ENCODE peak calls at places on chromosomes 13 and 19, in six cellular contexts. T, G, M, S, I and V are unnamed samples.

GRCh38 chr13:21685485-21686064 is 14.7 kb downstream of the FGF9 start:
- DNase-seq in T (no peak), S (no peak), M (no peak), G (no peak), I (no peak), V (no peak)

GRCh38 chr19:4524808-4525562 is 6.7 kb upstream of the PLIN4 start:
- DNase-seq in I (peak), T (no peak), G (no peak), S (peak), M (peak), V (peak)

GRCh38 chr19:35008891-35009341 is 8.8 kb downstream of the GRAMD1A start:
- DNase-seq in T (no peak), S (no peak), M (no peak), I (no peak), G (no peak), V (no peak)

GRCh38 chr19:14078406-14078805 is 5.8 kb downstream of the MISP3 start:
- DNase-seq in S (no peak), G (no peak), T (no peak), I (no peak), M (no peak), V (no peak)

GRCh38 chr13:95233026-95233635 is 68.1 kb downstream of the ABCC4 start:
- DNase-seq in M (no peak), T (no peak), S (no peak), I (no peak), G (no peak), V (no peak)

GRCh38 chr19:43934055-43934984 is 762 bp downstream of the ZNF45 start:
- DNase-seq in M (peak), G (no peak), S (peak), I (no peak), T (peak), V (no peak)

GRCh38 chr19:35231956-35232746 is 3.6 kb upstream of the FAM187B start:
- DNase-seq in S (no peak), T (no peak), M (no peak), I (no peak), G (no peak), V (no peak)

GRCh38 chr13:75123428-75123827 is 358.5 kb downstream of the TBC1D4 start:
- DNase-seq in I (no peak), G (no peak), S (no peak), M (no peak), T (no peak), V (no peak)

GRCh38 chr13:77891041-77891440 is 27.6 kb downstream of the EDNRB start:
- DNase-seq in T (no peak), S (no peak), I (no peak), M (no peak), G (no peak), V (no peak)

GRCh38 chr19:38057954-38058690 is 151.1 kb downstream of the SIPA1L3 start:
- DNase-seq in T (no peak), S (peak), M (no peak), G (peak), I (peak), V (no peak)

GRCh38 chr13:83057119-83057518 is 825.2 kb downstream of the SLITRK1 start:
- DNase-seq in I (no peak), S (peak), G (no peak), M (no peak), T (peak), V (no peak)

GRCh38 chr13:36979361-36980040 is 19.6 kb downstream of the ALG5 start:
- DNase-seq in S (no peak), T (peak), G (no peak), M (no peak), I (no peak), V (no peak)

GRCh38 chr13:93859666-93860065 is 619.8 kb downstream of the DCT start:
- DNase-seq in M (no peak), S (no peak), I (no peak), G (no peak), T (peak), V (no peak)

GRCh38 chr19:21496876-21497275 is 8.5 kb upstream of the ZNF429 start:
- DNase-seq in T (no peak), S (no peak), M (no peak), I (no peak), G (no peak), V (no peak)

GRCh38 chr19:6735181-6735891 is 2.0 kb downstream of the GPR108 start:
- DNase-seq in I (peak), M (no peak), S (no peak), T (no peak), G (no peak), V (no peak)

GRCh38 chr19:51688665-51689571 is 4.2 kb upstream of the SPACA6 start:
- DNase-seq in I (peak), S (peak), T (peak), G (peak), M (peak), V (no peak)

GRCh38 chr13:92802776-92803175 is 423.8 kb upstream of the GPC6 start:
- DNase-seq in M (no peak), S (peak), G (no peak), T (peak), I (no peak), V (no peak)

GRCh38 chr19:48926909-48927308 is 6.6 kb upstream of the DHDH start:
- DNase-seq in G (no peak), T (peak), I (no peak), S (peak), M (no peak), V (no peak)

GRCh38 chr19:12792048-12792852 is 964 bp downstream of the JUNB start:
- DNase-seq in S (peak), G (peak), M (peak), T (no peak), I (peak), V (peak)

GRCh38 chr13:22061371-22061805 is 390.5 kb downstream of the FGF9 start:
- DNase-seq in T (no peak), S (no peak), M (no peak), I (peak), G (no peak), V (no peak)

GRCh38 chr19:2254052-2254872 is 2.0 kb downstream of the JSRP1 start:
- DNase-seq in G (peak), T (peak), M (peak), I (peak), S (no peak), V (no peak)

GRCh38 chr19:43786665-43787064 is 5.9 kb upstream of the KCNN4 start:
- DNase-seq in M (no peak), G (no peak), S (no peak), I (no peak), T (no peak), V (no peak)

GRCh38 chr19:44341794-44342193 is 14.7 kb downstream of the ZNF112 start:
- DNase-seq in I (no peak), M (no peak), G (no peak), T (no peak), S (no peak), V (no peak)

GRCh38 chr13:85074543-85075313 is 724.5 kb downstream of the SLITRK6 start:
- DNase-seq in M (no peak), T (no peak), I (no peak), G (no peak), S (peak), V (no peak)
- H3K4me3 ChIP-seq in M (no peak), T (no peak), I (no peak), G (no peak), S (no peak), V (no peak)

GRCh38 chr13:46103037-46103436 is 1.8 kb downstream of the CPB2 start:
- DNase-seq in S (no peak), I (no peak), G (no peak), T (no peak), M (no peak), V (no peak)

GRCh38 chr13:46101488-46102289 is 3.1 kb downstream of the CPB2 start:
- DNase-seq in M (no peak), G (no peak), I (no peak), S (no peak), T (no peak), V (no peak)

GRCh38 chr13:46101002-46101401 is 3.8 kb downstream of the CPB2 start:
- DNase-seq in T (no peak), S (no peak), G (no peak), I (no peak), M (no peak), V (no peak)

GRCh38 chr13:46106839-46107371 is 2.1 kb upstream of the CPB2 start:
- DNase-seq in G (no peak), I (no peak), S (no peak), T (no peak), M (no peak), V (no peak)

GRCh38 chr13:46104868-46105267 is at the start of gene CPB2:
- DNase-seq in M (no peak), S (no peak), T (no peak), G (peak), I (no peak), V (no peak)
- H3K9ac ChIP-seq in M (no peak), S (no peak), T (no peak), G (peak), I (no peak), V (no peak)

DNA sequence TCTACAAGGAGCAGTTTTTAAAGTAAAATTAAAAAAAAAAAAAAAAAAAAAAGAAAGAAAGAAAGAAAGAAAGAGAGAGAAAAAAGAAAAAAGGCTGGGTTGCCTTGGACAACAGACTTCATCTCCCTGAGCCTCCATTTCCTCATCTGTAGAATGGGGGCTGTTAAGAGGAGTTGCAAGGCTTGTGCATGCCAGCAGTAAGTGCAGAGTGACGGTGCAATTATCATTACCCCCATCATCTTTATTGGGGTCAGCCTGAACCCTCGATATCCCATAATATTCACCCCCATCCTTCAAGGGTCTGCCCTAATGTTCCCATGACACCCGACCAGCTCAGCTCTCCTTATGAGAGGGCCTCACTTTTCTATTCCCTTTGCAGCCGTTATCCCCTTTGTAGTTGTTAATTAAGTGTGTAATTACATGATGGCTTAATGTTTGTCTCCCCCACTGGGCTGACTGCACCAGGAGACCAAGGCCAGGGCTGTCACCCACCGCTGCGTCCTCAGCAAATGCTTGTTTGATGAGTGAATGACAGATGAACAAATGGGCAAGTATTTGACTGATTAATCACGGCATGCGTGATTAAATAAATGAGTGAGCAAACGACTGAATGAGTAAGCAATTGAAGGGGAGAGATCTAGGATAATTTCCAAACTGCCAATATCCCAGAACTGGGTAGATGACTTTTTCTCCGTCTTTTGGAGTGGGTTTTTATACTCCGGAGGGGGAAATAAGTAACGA is 10.1 kb downstream of the FOSB start:
- DNase-seq in I (no peak), S (peak), G (no peak), T (no peak), M (peak), V (no peak)
- TF ChIP-seq CTCF in I (no peak), S (peak), G (no peak), T (no peak), M (no peak), V (no peak)

GRCh38 chr19:46492841-46493235 is 2.8 kb downstream of the PNMA8B start:
- DNase-seq in M (peak), I (peak), T (no peak), S (no peak), G (no peak), V (no peak)
- H3K4me3 ChIP-seq in M (peak), I (no peak), T (no peak), S (no peak), G (no peak), V (no peak)

GRCh38 chr13:99970761-99971575 is 599 bp downstream of the ZIC5 start:
- DNase-seq in M (peak), S (no peak), G (no peak), T (no peak), I (peak), V (no peak)

GRCh38 chr13:99973163-99973785 is 1.7 kb upstream of the ZIC5 start:
- DNase-seq in I (peak), M (no peak), G (no peak), S (no peak), T (no peak), V (no peak)

GRCh38 chr13:99971576-99972189 is at the start of gene ZIC5:
- DNase-seq in S (no peak), I (peak), G (no peak), M (peak), T (no peak), V (no peak)

GRCh38 chr13:99973786-99974185 is 2.2 kb upstream of the ZIC5 start:
- DNase-seq in M (no peak), T (no peak), S (no peak), G (no peak), I (peak), V (no peak)

GRCh38 chr13:99972190-99972731 is 694 bp upstream of the ZIC5 start:
- DNase-seq in T (no peak), S (no peak), G (no peak), M (peak), I (peak), V (no peak)
- H3K9ac ChIP-seq in T (no peak), S (no peak), G (no peak), M (no peak), I (no peak), V (no peak)

GRCh38 chr13:59747529-59747928 is 416.2 kb downstream of the DIAPH3 start:
- DNase-seq in M (peak), G (peak), T (no peak), S (peak), I (no peak), V (no peak)
- TF ChIP-seq CTCF in M (peak), G (peak), T (no peak), S (no peak), I (peak), V (no peak)